ENCODE peak calls at places on chromosomes 5 and 9, in six cellular contexts. T, M, L, G, U and E are unnamed samples.

GRCh38 chr5:141420855-141421488 is at the start of gene PCDHGA11:
- DNase-seq in T (no peak), M (no peak), L (peak), G (peak), U (peak), E (no peak)

GRCh38 chr9:71485306-71485705 is 283.0 kb downstream of the CEMIP2 start:
- DNase-seq in T (no peak), M (no peak), L (no peak), G (no peak), U (no peak), E (no peak)

GRCh38 chr9:129284607-129285291 is 106.7 kb upstream of the IER5L start:
- DNase-seq in T (peak), M (no peak), L (no peak), G (peak), U (no peak), E (no peak)

GRCh38 chr5:102638912-102639652 is 116.0 kb upstream of the PAM start:
- DNase-seq in T (no peak), M (no peak), L (no peak), G (no peak), U (no peak), E (no peak)

GRCh38 chr5:111730659-111731382 is 26.2 kb downstream of the NREP start:
- DNase-seq in T (no peak), M (no peak), L (no peak), G (no peak), U (no peak), E (no peak)

GRCh38 chr9:134561427-134562145 is 80.0 kb upstream of the COL5A1 start:
- DNase-seq in T (no peak), M (no peak), L (no peak), G (no peak), U (no peak), E (peak)

GRCh38 chr5:173454764-173455598 is 126.8 kb upstream of the STC2 start:
- DNase-seq in T (peak), M (peak), L (peak), G (no peak), U (no peak), E (no peak)

GRCh38 chr5:27437594-27438200 is 399.3 kb upstream of the CDH9 start:
- DNase-seq in T (no peak), M (no peak), L (no peak), G (no peak), U (no peak), E (no peak)

GRCh38 chr9:129174724-129175514 is 3.1 kb downstream of the IER5L start:
- DNase-seq in T (peak), M (peak), L (peak), G (peak), U (peak), E (no peak)

GRCh38 chr5:133334796-133335639 is 277.3 kb downstream of the FSTL4 start:
- DNase-seq in T (no peak), M (no peak), L (no peak), G (no peak), U (no peak), E (no peak)

GRCh38 chr9:98520221-98520920 is 188.4 kb downstream of the GABBR2 start:
- DNase-seq in T (no peak), M (no peak), L (peak), G (no peak), U (no peak), E (no peak)

GRCh38 chr9:132804576-132805295 is 73.3 kb downstream of the AK8 start:
- DNase-seq in T (no peak), M (no peak), L (no peak), G (no peak), U (peak), E (no peak)

GRCh38 chr5:69509212-69509611 is 16.6 kb downstream of the OCLN start:
- DNase-seq in T (no peak), M (no peak), L (no peak), G (no peak), U (no peak), E (no peak)

GRCh38 chr5:119996128-119996527 is 366.8 kb downstream of the FAM170A start:
- DNase-seq in T (no peak), M (no peak), L (peak), G (no peak), U (no peak), E (no peak)

GRCh38 chr5:170132642-170133448 is 27.1 kb downstream of the FOXI1 start:
- DNase-seq in T (no peak), M (no peak), L (peak), G (no peak), U (peak), E (no peak)

GRCh38 chr9:107242073-107243063 is 40.7 kb upstream of the RAD23B start:
- DNase-seq in T (no peak), M (no peak), L (peak), G (no peak), U (no peak), E (no peak)

GRCh38 chr9:7234144-7234543 is 476.4 kb downstream of the KDM4C start:
- DNase-seq in T (no peak), M (no peak), L (peak), G (no peak), U (no peak), E (no peak)

GRCh38 chr5:83513491-83513890 is 41.9 kb downstream of the VCAN start:
- DNase-seq in T (no peak), M (no peak), L (no peak), G (no peak), U (no peak), E (no peak)

GRCh38 chr5:83518676-83519075 is 47.1 kb downstream of the VCAN start:
- DNase-seq in T (no peak), M (no peak), L (peak), G (no peak), U (no peak), E (no peak)

GRCh38 chr5:83516361-83516760 is 44.8 kb downstream of the VCAN start:
- DNase-seq in T (no peak), M (no peak), L (peak), G (no peak), U (no peak), E (no peak)

GRCh38 chr5:83513081-83513480 is 41.5 kb downstream of the VCAN start:
- DNase-seq in T (no peak), M (no peak), L (no peak), G (no peak), U (no peak), E (no peak)

DNA sequence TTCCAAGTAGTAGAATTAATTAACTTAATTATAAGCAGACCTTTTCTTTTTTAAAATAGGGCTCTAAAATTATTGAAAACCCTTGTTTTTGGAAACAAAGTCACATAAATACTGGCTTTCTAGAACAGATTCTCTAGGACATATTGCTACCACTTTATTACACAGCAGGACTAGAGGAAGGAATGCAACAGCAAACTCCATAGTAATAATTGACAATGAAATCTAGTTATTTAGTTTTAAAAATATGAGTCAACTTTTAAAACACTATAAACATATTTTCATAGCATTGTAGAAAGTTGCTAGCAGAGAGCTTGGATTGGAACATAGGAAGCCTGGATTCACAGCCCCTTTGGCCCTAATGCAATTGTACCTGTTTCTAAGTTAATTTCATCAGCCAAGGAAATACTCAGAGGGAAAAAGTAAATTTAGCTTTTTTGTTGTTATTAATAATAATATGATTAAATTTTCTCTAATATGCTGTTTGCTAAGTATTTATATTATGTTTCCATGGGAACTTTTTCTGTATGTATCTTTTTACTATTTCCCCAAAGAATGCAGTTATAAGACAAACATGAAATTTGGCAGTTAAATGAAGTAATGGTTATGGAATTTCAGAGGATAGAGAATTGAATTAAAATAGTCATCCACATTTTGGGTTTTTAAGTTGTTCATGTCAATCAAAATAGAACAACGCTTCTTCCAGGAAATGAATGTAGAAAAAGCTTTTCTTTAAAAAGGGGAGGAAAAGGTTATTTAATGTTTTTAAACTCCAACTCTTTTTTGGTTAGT is 45.6 kb downstream of the VCAN start:
- DNase-seq in T (no peak), M (no peak), L (no peak), G (no peak), U (no peak), E (no peak)
- TF ChIP-seq CTCF in T (no peak), M (no peak), L (peak), G (no peak), U (no peak), E (no peak)

DNA sequence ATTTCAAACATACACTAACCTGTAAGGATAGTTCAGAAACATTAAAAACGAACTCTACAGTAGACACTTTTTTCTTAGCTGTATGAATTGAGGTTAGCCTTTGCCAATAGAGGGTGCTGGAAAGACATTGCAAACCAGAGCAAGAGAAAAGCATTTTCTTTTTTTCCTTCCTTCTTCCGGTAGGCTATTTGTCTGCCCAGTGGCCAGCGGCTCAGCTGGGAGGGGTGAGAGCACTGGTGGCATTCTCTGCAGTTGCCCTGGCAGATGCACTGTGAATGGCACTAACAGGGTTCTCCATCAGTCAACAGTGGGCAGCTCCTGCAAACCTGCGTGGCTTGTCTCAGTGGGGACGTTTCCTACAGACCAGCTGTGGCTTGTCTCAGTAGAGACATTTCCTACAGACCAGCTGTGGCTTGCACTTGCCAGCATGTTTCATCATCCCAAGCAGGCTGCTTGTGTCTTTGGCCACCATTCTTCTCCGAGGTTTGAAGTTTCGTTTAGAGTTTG is 984.5 kb upstream of the CDH18 start:
- DNase-seq in T (no peak), M (no peak), L (peak), G (peak), U (peak), E (no peak)
- TF ChIP-seq CTCF in T (no peak), M (no peak), L (peak), G (peak), U (no peak), E (no peak)

GRCh38 chr5:76393035-76393680 is 9.9 kb upstream of the IQGAP2 start:
- DNase-seq in T (no peak), M (no peak), L (no peak), G (no peak), U (no peak), E (no peak)
- TF ChIP-seq CTCF in T (no peak), M (no peak), L (no peak), G (no peak), U (no peak), E (no peak)

GRCh38 chr9:36788534-36788933 is 215.8 kb downstream of the MELK start:
- DNase-seq in T (no peak), M (no peak), L (no peak), G (no peak), U (no peak), E (no peak)
- TF ChIP-seq CTCF in T (no peak), M (no peak), L (peak), G (peak), U (no peak), E (peak)

GRCh38 chr5:171521219-171521633 is 101.8 kb downstream of the FGF18 start:
- DNase-seq in T (no peak), M (peak), L (peak), G (no peak), U (no peak), E (no peak)
- TF ChIP-seq CTCF in T (no peak), M (no peak), L (peak), G (no peak), U (no peak), E (no peak)

GRCh38 chr9:125254231-125254630 is 7.4 kb upstream of the GAPVD1 start:
- DNase-seq in T (no peak), M (no peak), L (no peak), G (no peak), U (no peak), E (no peak)

GRCh38 chr9:125258832-125259534 is 2.6 kb upstream of the GAPVD1 start:
- DNase-seq in T (no peak), M (no peak), L (no peak), G (no peak), U (no peak), E (no peak)

GRCh38 chr9:125260564-125260963 is 1.1 kb upstream of the GAPVD1 start:
- DNase-seq in T (no peak), M (no peak), L (no peak), G (no peak), U (no peak), E (no peak)

GRCh38 chr9:125258160-125258559 is 3.5 kb upstream of the GAPVD1 start:
- DNase-seq in T (no peak), M (no peak), L (no peak), G (no peak), U (no peak), E (no peak)

DNA sequence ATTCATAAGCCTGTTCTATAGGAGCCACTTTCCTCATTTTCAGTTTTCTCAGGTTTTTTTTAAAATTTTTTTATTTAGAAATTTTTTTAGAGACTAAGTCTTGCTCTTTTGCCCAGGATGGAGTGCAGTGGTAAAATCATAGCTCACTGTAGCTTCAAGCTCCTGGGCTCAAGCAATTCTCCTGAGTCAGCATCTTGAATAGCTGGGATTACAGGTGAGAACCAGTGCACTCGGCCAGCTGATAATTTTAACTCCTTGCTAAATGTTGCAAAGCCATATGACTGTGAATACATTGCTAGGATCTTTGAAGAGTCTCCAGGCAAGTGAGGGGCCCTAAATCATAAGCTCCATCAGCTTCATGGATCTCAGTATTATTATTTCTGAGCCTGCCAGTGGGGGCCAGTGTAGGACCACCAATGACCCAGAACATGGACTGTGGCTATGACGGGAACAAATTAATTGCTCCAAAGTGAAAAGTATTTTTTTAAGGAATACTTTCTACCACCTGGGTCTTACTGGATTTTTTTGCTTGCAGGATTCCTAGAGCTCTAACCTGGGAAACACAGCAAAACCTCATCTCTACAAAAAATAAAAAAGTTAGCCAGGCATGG is 5.7 kb upstream of the GAPVD1 start:
- DNase-seq in T (no peak), M (no peak), L (no peak), G (no peak), U (no peak), E (no peak)
- TF ChIP-seq CTCF in T (no peak), M (no peak), L (peak), G (peak), U (no peak), E (no peak)

DNA sequence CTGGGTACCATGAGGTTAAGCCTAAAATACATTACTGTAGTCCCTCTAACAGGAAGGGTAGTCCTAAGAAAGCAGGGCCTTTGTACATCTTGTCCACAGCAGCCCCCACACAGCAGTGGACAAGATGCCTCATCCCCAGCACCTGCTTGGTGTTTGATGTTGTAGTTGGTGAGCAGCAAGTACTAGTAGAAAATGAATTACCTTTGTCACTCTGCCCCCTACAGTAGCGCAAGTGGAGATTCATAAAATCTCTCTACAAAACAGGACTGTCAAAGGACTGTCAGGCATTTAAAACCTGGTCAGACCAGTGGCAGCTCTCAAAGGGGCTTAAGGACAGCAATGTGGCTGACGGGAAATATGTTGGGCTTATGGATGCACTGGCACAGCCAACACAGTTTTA is 122.5 kb downstream of the TMEM174 start:
- DNase-seq in T (no peak), M (no peak), L (no peak), G (no peak), U (no peak), E (no peak)
- TF ChIP-seq CTCF in T (peak), M (no peak), L (no peak), G (peak), U (no peak), E (no peak)

GRCh38 chr5:144460608-144461007 is 289.9 kb downstream of the KCTD16 start:
- DNase-seq in T (no peak), M (no peak), L (no peak), G (no peak), U (no peak), E (no peak)
- TF ChIP-seq CTCF in T (no peak), M (no peak), L (no peak), G (no peak), U (no peak), E (no peak)

DNA sequence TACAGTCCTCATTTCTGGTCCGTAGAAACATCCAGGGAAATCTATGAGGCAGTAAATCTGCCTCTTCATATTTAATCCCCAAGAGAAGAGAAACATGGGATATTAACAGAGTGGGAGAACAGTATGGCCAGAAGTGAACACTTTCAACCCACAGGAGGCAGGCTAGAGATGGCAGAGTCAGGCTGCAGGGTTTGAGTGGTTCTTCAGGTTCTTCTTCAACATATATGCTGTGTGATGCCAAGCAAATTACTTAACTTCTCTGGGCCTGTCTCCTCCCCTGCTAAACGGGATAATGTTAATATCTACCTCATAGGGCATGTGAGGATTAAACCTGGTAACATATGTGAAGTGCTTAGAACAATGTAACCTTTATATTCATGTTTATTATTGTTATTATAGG is 321.8 kb downstream of the PSAT1 start:
- DNase-seq in T (no peak), M (no peak), L (no peak), G (no peak), U (no peak), E (no peak)
- TF ChIP-seq CTCF in T (no peak), M (no peak), L (no peak), G (no peak), U (no peak), E (no peak)